ENCODE peak calls at places on chromosome 12, in five cellular contexts. F is A549, L is K562, S is IMR-90, A is SK-N-SH. D is an unnamed sample.

GRCh38 chr12:102120886-102121285 is 903 bp downstream of the PARPBP start:
- DNase-seq in F (peak; percentile 38), L (peak; percentile 19), S (peak; percentile 29), A (peak; percentile 22), D (no peak)

GRCh38 chr12:55699471-55700055 is 8.1 kb downstream of the ITGA7 start:
- DNase-seq in F (no peak), L (no peak), S (no peak), A (no peak), D (no peak)

GRCh38 chr12:5512585-5512970 is 80.7 kb downstream of the NTF3 start:
- DNase-seq in F (no peak), L (no peak), S (no peak), A (no peak), D (no peak)

GRCh38 chr12:31504625-31505222 is 86.2 kb downstream of the DENND5B start:
- DNase-seq in F (no peak), L (no peak), S (no peak), A (no peak), D (no peak)

GRCh38 chr12:92668739-92669138 is 34.0 kb upstream of the PLEKHG7 start:
- DNase-seq in F (no peak), L (no peak), S (no peak), A (no peak), D (no peak)

GRCh38 chr12:57430117-57430930 is 519 bp downstream of the R3HDM2 start:
- DNase-seq in F (no peak), L (peak; percentile 95), S (peak; percentile 34), A (no peak), D (no peak)

GRCh38 chr12:14756331-14757143 is 46.7 kb downstream of the WBP11 start:
- DNase-seq in F (peak; percentile 33), L (peak; percentile 5), S (no peak), A (peak; percentile 22), D (no peak)

GRCh38 chr12:52903855-52904508 is 894 bp downstream of the KRT8 start:
- DNase-seq in F (peak; percentile 64), L (peak; percentile 88), S (no peak), A (peak; percentile 42), D (peak; percentile 30)

GRCh38 chr12:121801601-121802484 is 2.0 kb upstream of the SETD1B start:
- DNase-seq in F (no peak), L (no peak), S (peak; percentile 45), A (no peak), D (no peak)

GRCh38 chr12:107396991-107397390 is 288.6 kb upstream of the PWP1 start:
- DNase-seq in F (peak; percentile 87), L (no peak), S (no peak), A (no peak), D (no peak)

GRCh38 chr12:12159988-12160387 is 89.2 kb downstream of the BCL2L14 start:
- DNase-seq in F (no peak), L (no peak), S (peak; percentile 53), A (no peak), D (no peak)
- TF ChIP-seq RCOR1 in F (no peak), L (no peak), S (no peak), A (no peak), D (no peak)

DNA sequence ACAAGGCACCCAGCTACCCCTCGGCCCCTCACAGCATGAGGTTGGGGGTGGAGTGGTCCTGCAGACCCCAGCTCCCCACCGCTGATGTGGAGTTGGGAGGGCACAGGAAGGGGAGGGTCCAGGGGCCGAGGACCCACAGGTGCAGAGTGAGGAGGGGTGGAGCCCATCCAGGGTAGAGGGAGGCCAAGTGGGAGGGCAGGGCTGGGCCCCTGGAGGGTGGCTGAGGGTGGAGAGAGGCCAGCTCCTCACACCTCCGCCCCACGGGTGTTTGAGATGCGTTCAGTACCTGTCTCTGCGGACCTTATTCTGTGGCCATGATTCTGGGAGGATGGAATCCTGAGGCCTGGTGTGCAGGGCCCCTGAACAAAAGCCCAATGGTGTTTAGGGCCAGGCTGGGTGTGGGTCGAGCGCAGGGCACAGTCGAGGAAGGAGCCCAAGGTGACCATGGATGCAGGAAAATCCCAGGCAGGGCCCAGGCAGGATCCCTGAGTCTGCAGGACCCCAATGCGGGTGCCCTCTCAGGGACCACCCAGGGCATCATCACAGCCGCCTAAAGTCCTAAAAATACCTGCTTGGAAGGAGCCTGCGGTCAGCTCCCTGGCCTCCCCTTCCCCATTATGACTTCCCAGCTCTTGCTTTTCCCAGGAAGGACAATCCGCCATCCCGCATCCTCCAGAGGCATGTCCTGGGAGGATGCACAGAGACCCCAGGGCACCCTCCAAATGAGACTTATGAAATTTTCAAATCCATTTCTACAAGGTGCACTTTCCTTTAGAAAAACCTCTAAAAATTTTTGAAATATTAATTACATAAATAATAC is 377.1 kb upstream of the SFSWAP start:
- DNase-seq in F (no peak), L (no peak), S (no peak), A (no peak), D (no peak)
- TF ChIP-seq SMC3 in F (no peak), L (no peak), S (no peak), A (no peak), D (no peak)

GRCh38 chr12:95788637-95789036 is 1.9 kb downstream of the NTN4 start:
- DNase-seq in F (no peak), L (no peak), S (peak; percentile 68), A (no peak), D (no peak)
- TF ChIP-seq RCOR1 in F (no peak), L (no peak), S (no peak), A (no peak), D (no peak)

DNA sequence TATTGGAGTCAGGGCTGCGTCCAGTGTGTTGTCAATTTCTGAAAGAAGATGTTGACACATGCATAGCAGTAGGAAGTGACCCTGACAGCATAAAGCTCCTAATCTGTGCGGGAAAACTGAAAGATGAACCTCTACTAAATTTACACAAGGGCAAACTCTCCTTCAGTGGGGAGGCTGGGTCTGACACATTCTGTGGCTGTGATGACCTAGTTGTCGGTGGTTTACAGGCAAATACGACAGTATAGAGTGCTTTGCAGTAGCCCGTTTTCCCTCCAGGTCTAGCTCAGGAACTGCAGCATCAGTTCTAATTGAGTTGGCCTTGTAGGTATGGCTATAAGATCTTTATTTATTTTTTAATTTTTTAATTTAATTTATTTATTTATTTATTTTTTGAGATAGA is 14.8 kb upstream of the GABARAPL1 start:
- DNase-seq in F (no peak), L (no peak), S (no peak), A (no peak), D (no peak)
- TF ChIP-seq SMC3 in F (no peak), L (no peak), S (no peak), A (no peak), D (no peak)

DNA sequence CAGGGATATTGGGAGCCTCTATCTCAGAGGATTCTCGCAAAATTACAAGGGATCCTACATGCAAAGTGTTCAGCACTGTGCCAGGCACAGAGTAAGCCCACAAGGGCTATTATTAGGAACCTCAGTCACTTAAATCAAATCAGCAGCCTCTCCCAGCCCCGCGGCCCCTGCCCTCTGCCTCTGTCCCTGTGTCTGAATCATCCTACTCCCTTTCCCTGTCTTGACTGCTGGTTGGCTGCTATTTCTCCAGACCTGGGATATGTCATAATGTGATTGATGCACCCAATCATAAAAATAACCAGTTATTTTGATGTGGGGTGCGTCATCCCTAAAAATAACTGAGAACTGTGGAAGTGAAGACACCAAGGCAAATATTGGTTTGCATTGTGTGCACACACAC is 176.3 kb downstream of the KSR2 start:
- DNase-seq in F (peak; percentile 40), L (no peak), S (no peak), A (no peak), D (no peak)
- TF ChIP-seq RCOR1 in F (no peak), L (no peak), S (no peak), A (no peak), D (no peak)

GRCh38 chr12:119729871-119730270 is 61.9 kb downstream of the PRKAB1 start:
- DNase-seq in F (no peak), L (no peak), S (no peak), A (no peak), D (no peak)

GRCh38 chr12:119721306-119721705 is 53.4 kb downstream of the PRKAB1 start:
- DNase-seq in F (no peak), L (no peak), S (no peak), A (no peak), D (no peak)

GRCh38 chr12:119728437-119728730 is 60.5 kb downstream of the PRKAB1 start:
- DNase-seq in F (no peak), L (no peak), S (no peak), A (no peak), D (no peak)

GRCh38 chr12:119727600-119728436 is 59.9 kb downstream of the PRKAB1 start:
- DNase-seq in F (no peak), L (no peak), S (no peak), A (no peak), D (peak; percentile 4)

GRCh38 chr12:119725523-119725922 is 57.6 kb downstream of the PRKAB1 start:
- DNase-seq in F (no peak), L (no peak), S (no peak), A (no peak), D (no peak)
- TF ChIP-seq SMC3 in F (no peak), L (no peak), S (no peak), A (no peak), D (no peak)

GRCh38 chr12:131395971-131396573 is 314.8 kb upstream of the SFSWAP start:
- DNase-seq in F (no peak), L (no peak), S (no peak), A (no peak), D (no peak)
- TF ChIP-seq RCOR1 in F (no peak), L (no peak), S (no peak), A (no peak), D (no peak)

D was measured in GM12878.